ENCODE peak calls at places on chromosomes 3 and 15, in eight cellular contexts. Z is stimulated activated CD4-positive, alpha-beta T cell treated with anti-CD3 and anti-CD28 coated beads, Interleukin-1b, Interleukin-23, amount 100 ng/mL, for 24 hours; Y is activated CD4-positive, alpha-beta T cell treated with anti-CD3 and anti-CD28 coated beads, Interleukin-2, amount 10 ng/mL, durations not matched to agents 7 days and 5 days; I is A172; G is spleen; P is neural progenitor cell; R is activated CD8-positive, alpha-beta memory T cell treated with anti-CD3 and anti-CD28 coated beads for 48 hours; H is omental fat pad. V is an unnamed sample.

GRCh38 chr3:169966951-169967915 is 626 bp downstream of the SEC62 start:
- DNase-seq in P (peak), I (peak), Y (peak), G (no peak), H (peak), R (no peak), Z (no peak), V (no peak)

GRCh38 chr3:30643763-30644462 is 37.5 kb downstream of the TGFBR2 start:
- DNase-seq in H (no peak), Y (peak), Z (peak), I (no peak), P (no peak), G (peak), R (no peak), V (no peak)

GRCh38 chr15:80031841-80032240 is 27.6 kb upstream of the ZFAND6 start:
- DNase-seq in Y (no peak), R (no peak), Z (no peak), H (no peak), G (no peak), I (peak), P (no peak), V (no peak)

GRCh38 chr15:33565099-33565498 is 254.3 kb downstream of the RYR3 start:
- DNase-seq in I (no peak), P (no peak), G (no peak), R (no peak), Y (no peak), H (no peak), Z (no peak), V (no peak)

GRCh38 chr3:183265157-183265642 is 12.1 kb downstream of the B3GNT5 start:
- DNase-seq in I (no peak), R (no peak), H (no peak), Z (no peak), Y (peak), P (peak), G (no peak), V (no peak)

GRCh38 chr3:48661501-48662139 is 1.1 kb downstream of the CELSR3 start:
- DNase-seq in Z (peak), Y (peak), R (peak), G (peak), H (peak), P (peak), I (no peak), V (peak)

GRCh38 chr15:57036352-57036751 is 117.9 kb downstream of the TCF12 start:
- DNase-seq in I (no peak), H (no peak), Y (no peak), P (no peak), G (no peak), R (no peak), Z (no peak), V (no peak)

GRCh38 chr3:71511037-71511436 is 72.5 kb downstream of the FOXP1 start:
- DNase-seq in R (no peak), Y (no peak), I (peak), G (no peak), P (no peak), H (no peak), Z (no peak), V (no peak)

GRCh38 chr3:138768126-138768525 is 66.6 kb downstream of the PIK3CB start:
- DNase-seq in H (no peak), G (no peak), R (no peak), P (no peak), Y (no peak), Z (no peak), I (peak), V (no peak)

GRCh38 chr3:9948586-9948985 is 3.6 kb downstream of the PRRT3 start:
- DNase-seq in H (no peak), Y (no peak), G (no peak), I (no peak), R (no peak), P (no peak), Z (no peak), V (no peak)

GRCh38 chr3:124759666-124760401 is 29.6 kb downstream of the UMPS start:
- DNase-seq in R (no peak), Z (no peak), Y (no peak), I (no peak), G (no peak), P (no peak), H (no peak), V (no peak)

GRCh38 chr3:186354100-186354499 is 7.9 kb downstream of the DGKG start:
- DNase-seq in H (no peak), Y (no peak), G (no peak), I (peak), R (no peak), P (no peak), Z (no peak), V (no peak)

GRCh38 chr3:3802021-3802420 is 2.8 kb downstream of the LRRN1 start:
- DNase-seq in Z (no peak), Y (no peak), R (no peak), G (no peak), P (peak), I (no peak), H (no peak), V (no peak)